ENCODE peak calls at places on chromosomes 13 and 19, in ten cellular contexts. P is right lobe of liver; T is CD4-positive, CD25-positive, alpha-beta regulatory T cell; Q is IMR-90; Y is ovary; A is Panc1; Z is fibroblast of lung; U is MM.1S; L is suprapubic skin; C is tibial artery. M is an unnamed sample.

GRCh38 chr19:53057904-53058579 is 13.5 kb downstream of the ERVV-2 start:
- DNase-seq in P (no peak), T (no peak), Q (no peak), Y (no peak), A (no peak), Z (no peak), U (no peak), L (no peak), C (no peak), M (no peak)

GRCh38 chr19:34577531-34578101 is 96.1 kb downstream of the WTIP start:
- DNase-seq in P (peak), T (no peak), Q (no peak), Y (no peak), A (no peak), Z (no peak), U (no peak), L (no peak), C (no peak), M (no peak)

GRCh38 chr19:4077800-4078683 is 11.3 kb upstream of the ZBTB7A start:
- DNase-seq in P (peak), T (peak), Q (no peak), Y (peak), A (no peak), Z (no peak), U (peak), L (no peak), C (no peak), M (no peak)

GRCh38 chr13:24270639-24271131 is 38.7 kb upstream of the C1QTNF9 start:
- DNase-seq in P (peak), T (peak), Q (peak), Y (peak), A (no peak), Z (peak), U (no peak), L (no peak), C (peak), M (no peak)

GRCh38 chr19:3310711-3311110 is 55.7 kb upstream of the NFIC start:
- DNase-seq in P (no peak), T (no peak), Q (no peak), Y (no peak), A (no peak), Z (no peak), U (no peak), L (no peak), C (no peak), M (no peak)

GRCh38 chr19:39865953-39866352 is 19.8 kb upstream of the FBL start:
- DNase-seq in P (no peak), T (no peak), Q (no peak), Y (no peak), A (no peak), Z (no peak), U (no peak), L (no peak), C (no peak), M (no peak)

GRCh38 chr13:28574617-28575142 is 79.8 kb upstream of the FLT1 start:
- DNase-seq in P (no peak), T (peak), Q (peak), Y (no peak), A (no peak), Z (peak), U (no peak), L (no peak), C (no peak), M (no peak)

GRCh38 chr19:23075031-23075733 is 41.6 kb upstream of the ZNF730 start:
- DNase-seq in P (no peak), T (no peak), Q (peak), Y (peak), A (no peak), Z (peak), U (no peak), L (peak), C (no peak), M (peak)

GRCh38 chr19:51181913-51182419 is 39.9 kb downstream of the SIGLEC7 start:
- DNase-seq in P (no peak), T (peak), Q (no peak), Y (no peak), A (no peak), Z (no peak), U (no peak), L (no peak), C (no peak), M (peak)

GRCh38 chr19:38061294-38061693 is 154.3 kb downstream of the SIPA1L3 start:
- DNase-seq in P (no peak), T (no peak), Q (peak), Y (no peak), A (no peak), Z (peak), U (no peak), L (no peak), C (no peak), M (no peak)

GRCh38 chr19:2546128-2547032 is 70.5 kb downstream of the GADD45B start:
- DNase-seq in P (peak), T (no peak), Q (no peak), Y (peak), A (no peak), Z (peak), U (no peak), L (peak), C (peak), M (no peak)

GRCh38 chr19:398719-399118 is 10.2 kb downstream of the C2CD4C start:
- DNase-seq in P (peak), T (no peak), Q (no peak), Y (no peak), A (no peak), Z (no peak), U (no peak), L (peak), C (no peak), M (no peak)

GRCh38 chr13:75222031-75222430 is 259.9 kb downstream of the TBC1D4 start:
- DNase-seq in P (no peak), T (no peak), Q (peak), Y (no peak), A (no peak), Z (peak), U (no peak), L (no peak), C (no peak), M (no peak)

GRCh38 chr13:59447846-59448620 is 715.7 kb downstream of the DIAPH3 start:
- DNase-seq in P (no peak), T (no peak), Q (peak), Y (no peak), A (no peak), Z (peak), U (no peak), L (no peak), C (no peak), M (peak)

GRCh38 chr13:36981156-36981743 is 17.9 kb downstream of the ALG5 start:
- DNase-seq in P (no peak), T (peak), Q (peak), Y (no peak), A (no peak), Z (peak), U (peak), L (no peak), C (no peak), M (no peak)

GRCh38 chr19:54162884-54163283 is 3.4 kb upstream of the LENG1 start:
- DNase-seq in P (peak), T (no peak), Q (no peak), Y (no peak), A (no peak), Z (no peak), U (no peak), L (no peak), C (no peak), M (no peak)

GRCh38 chr19:47497821-47498520 is 14.0 kb upstream of the KPTN start:
- DNase-seq in P (no peak), T (no peak), Q (no peak), Y (no peak), A (no peak), Z (no peak), U (no peak), L (no peak), C (no peak), M (no peak)
- H3K27ac ChIP-seq in P (no peak), T (no peak), Q (no peak), Y (no peak), A (no peak), Z (no peak), U (no peak), L (no peak), C (no peak), M (no peak)

GRCh38 chr19:18895828-18896341 is at the start of gene CERS1:
- DNase-seq in P (no peak), T (no peak), Q (no peak), Y (no peak), A (no peak), Z (peak), U (no peak), L (no peak), C (no peak), M (no peak)
- H3K4me3 ChIP-seq in P (peak), T (no peak), Q (peak), Y (peak), A (peak), Z (peak), U (no peak), L (peak), C (peak), M (peak)

DNA sequence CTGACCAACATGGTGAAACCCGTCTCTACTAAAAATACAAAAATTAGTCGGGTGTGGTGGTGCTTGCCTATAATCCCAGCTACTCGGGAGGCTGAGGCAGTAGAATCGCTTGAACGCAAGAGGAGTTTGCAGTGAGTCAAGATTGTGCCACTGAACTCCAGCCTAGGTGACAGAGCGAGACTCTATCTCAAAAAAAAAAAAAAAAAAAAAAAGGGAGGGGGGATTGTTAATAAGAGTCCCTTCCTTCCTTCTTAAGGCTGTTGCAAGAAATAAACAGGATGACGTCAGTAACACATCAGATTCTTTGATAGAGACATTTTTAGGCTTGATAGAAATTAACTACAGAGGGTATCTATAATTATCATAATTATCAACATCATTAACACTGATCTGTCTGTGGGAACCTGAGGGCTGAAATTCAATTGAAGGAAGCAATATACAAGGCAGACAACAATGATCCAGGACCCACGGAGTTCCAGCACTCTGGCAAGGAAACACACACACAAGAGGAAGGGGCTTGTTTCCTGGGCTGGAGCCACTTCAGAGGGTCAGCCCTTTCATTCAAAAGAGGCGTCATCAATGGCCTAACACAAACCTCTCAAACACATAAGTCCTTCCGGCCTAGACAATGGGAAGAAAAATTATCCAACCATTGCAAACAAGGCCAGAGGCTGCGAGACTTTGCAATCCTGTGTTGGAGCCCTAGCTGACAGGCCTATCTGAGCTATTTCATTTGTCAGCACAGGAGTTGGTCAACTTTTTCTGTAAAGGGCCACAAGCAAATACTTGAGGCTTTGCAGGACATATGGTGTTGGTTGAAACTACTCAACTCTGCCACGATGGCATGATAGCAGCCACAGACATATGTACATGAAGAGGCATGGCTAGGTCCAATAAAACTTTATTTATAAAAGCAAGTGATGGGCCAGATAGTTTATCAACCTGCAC is 105.3 kb downstream of the INSR start:
- DNase-seq in P (no peak), T (no peak), Q (no peak), Y (no peak), A (no peak), Z (no peak), U (no peak), L (no peak), C (no peak), M (no peak)
- H3K27ac ChIP-seq in P (no peak), T (no peak), Q (no peak), Y (no peak), A (no peak), Z (no peak), U (no peak), L (no peak), C (no peak), M (no peak)

GRCh38 chr19:43743059-43743458 is 11.7 kb downstream of the SMG9 start:
- DNase-seq in P (no peak), T (no peak), Q (peak), Y (no peak), A (no peak), Z (peak), U (no peak), L (no peak), C (no peak), M (no peak)
- H3K4me3 ChIP-seq in P (no peak), T (no peak), Q (no peak), Y (no peak), A (no peak), Z (no peak), U (no peak), L (no peak), C (no peak), M (no peak)

DNA sequence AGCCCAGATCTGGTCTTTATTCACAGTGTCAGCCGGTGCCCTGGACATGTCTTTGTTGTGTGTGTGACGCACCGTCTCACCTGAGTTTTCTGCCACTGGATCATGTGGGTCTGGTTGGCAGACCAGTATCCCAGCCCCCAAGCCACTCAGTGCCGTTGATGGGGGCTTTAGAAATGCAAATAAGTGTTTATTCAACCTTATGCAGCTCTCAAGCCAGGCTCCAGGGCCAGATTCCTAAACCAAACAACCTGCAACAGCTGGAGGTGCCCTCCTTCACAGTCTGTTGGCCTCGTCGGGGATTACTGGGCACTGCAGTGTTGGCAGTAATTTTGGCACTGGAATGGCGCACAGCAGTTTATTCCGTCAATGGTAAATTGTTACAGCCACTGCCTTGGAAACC is 21.6 kb downstream of the FAM124A start:
- DNase-seq in P (no peak), T (no peak), Q (no peak), Y (no peak), A (no peak), Z (no peak), U (no peak), L (no peak), C (no peak), M (peak)
- H3K27ac ChIP-seq in P (no peak), T (no peak), Q (no peak), Y (no peak), A (no peak), Z (no peak), U (no peak), L (no peak), C (no peak), M (no peak)

M was measured in iPS DF 6.9.